ENCODE peak calls at places on chromosomes 7 and 10, in ten cellular contexts. One of them, this sample, is unnamed.

GRCh38 chr10:6036861-6037321 is 25.3 kb downstream of the IL2RA start:
- DNase-seq in left ventricle myocardium inferior: no peak
- DNase-seq in cardiac muscle cell: no peak
- DNase-seq in ovary: no peak
- DNase-seq in kidney: no peak
- DNase-seq in mucosa of descending colon: peak
- DNase-seq in vagina: peak
- DNase-seq in NB4: no peak
- DNase-seq in endothelial cell: no peak
- DNase-seq in endodermal cell: peak
- DNase-seq in this sample: no peak

GRCh38 chr7:31077484-31078362 is 25.6 kb downstream of the ADCYAP1R1 start:
- DNase-seq in left ventricle myocardium inferior: peak
- DNase-seq in cardiac muscle cell: no peak
- DNase-seq in ovary: no peak
- DNase-seq in kidney: peak
- DNase-seq in mucosa of descending colon: no peak
- DNase-seq in vagina: no peak
- DNase-seq in NB4: no peak
- DNase-seq in endothelial cell: no peak
- DNase-seq in endodermal cell: no peak
- DNase-seq in this sample: no peak

GRCh38 chr7:98227939-98228338 is 16.7 kb downstream of the BHLHA15 start:
- DNase-seq in left ventricle myocardium inferior: no peak
- DNase-seq in cardiac muscle cell: no peak
- DNase-seq in ovary: no peak
- DNase-seq in kidney: no peak
- DNase-seq in mucosa of descending colon: no peak
- DNase-seq in vagina: no peak
- DNase-seq in NB4: no peak
- DNase-seq in endothelial cell: no peak
- DNase-seq in endodermal cell: no peak
- DNase-seq in this sample: no peak

GRCh38 chr10:22620140-22620857 is 94.1 kb downstream of the PIP4K2A start:
- DNase-seq in left ventricle myocardium inferior: peak
- DNase-seq in cardiac muscle cell: no peak
- DNase-seq in ovary: peak
- DNase-seq in kidney: peak
- DNase-seq in mucosa of descending colon: peak
- DNase-seq in vagina: no peak
- DNase-seq in NB4: no peak
- DNase-seq in endothelial cell: no peak
- DNase-seq in endodermal cell: no peak
- DNase-seq in this sample: no peak

GRCh38 chr7:27901028-27901760 is 161.2 kb downstream of the TAX1BP1 start:
- DNase-seq in left ventricle myocardium inferior: no peak
- DNase-seq in cardiac muscle cell: peak
- DNase-seq in ovary: no peak
- DNase-seq in kidney: no peak
- DNase-seq in mucosa of descending colon: no peak
- DNase-seq in vagina: no peak
- DNase-seq in NB4: peak
- DNase-seq in endothelial cell: no peak
- DNase-seq in endodermal cell: no peak
- DNase-seq in this sample: no peak

GRCh38 chr7:17564678-17565209 is 266.3 kb downstream of the AHR start:
- DNase-seq in left ventricle myocardium inferior: no peak
- DNase-seq in cardiac muscle cell: no peak
- DNase-seq in ovary: no peak
- DNase-seq in kidney: no peak
- DNase-seq in mucosa of descending colon: no peak
- DNase-seq in vagina: no peak
- DNase-seq in NB4: peak
- DNase-seq in endothelial cell: no peak
- DNase-seq in endodermal cell: no peak
- DNase-seq in this sample: no peak

GRCh38 chr7:99002146-99002826 is 124.0 kb downstream of the TRRAP start:
- DNase-seq in left ventricle myocardium inferior: no peak
- DNase-seq in cardiac muscle cell: no peak
- DNase-seq in ovary: no peak
- DNase-seq in kidney: no peak
- DNase-seq in mucosa of descending colon: no peak
- DNase-seq in vagina: no peak
- DNase-seq in NB4: no peak
- DNase-seq in endothelial cell: no peak
- DNase-seq in endodermal cell: no peak
- DNase-seq in this sample: no peak

GRCh38 chr10:60957667-60958221 is 13.8 kb upstream of the RHOBTB1 start:
- DNase-seq in left ventricle myocardium inferior: no peak
- DNase-seq in cardiac muscle cell: no peak
- DNase-seq in ovary: no peak
- DNase-seq in kidney: no peak
- DNase-seq in mucosa of descending colon: no peak
- DNase-seq in vagina: no peak
- DNase-seq in NB4: no peak
- DNase-seq in endothelial cell: no peak
- DNase-seq in endodermal cell: no peak
- DNase-seq in this sample: no peak

GRCh38 chr10:373015-373414 is 237.8 kb downstream of the ZMYND11 start:
- DNase-seq in left ventricle myocardium inferior: no peak
- DNase-seq in cardiac muscle cell: no peak
- DNase-seq in ovary: no peak
- DNase-seq in kidney: no peak
- DNase-seq in mucosa of descending colon: no peak
- DNase-seq in vagina: no peak
- DNase-seq in NB4: no peak
- DNase-seq in endothelial cell: no peak
- DNase-seq in endodermal cell: no peak
- DNase-seq in this sample: no peak

GRCh38 chr7:5064391-5065106 is 18.9 kb downstream of the RBAK start:
- DNase-seq in left ventricle myocardium inferior: no peak
- DNase-seq in cardiac muscle cell: no peak
- DNase-seq in ovary: no peak
- DNase-seq in kidney: no peak
- DNase-seq in mucosa of descending colon: no peak
- DNase-seq in vagina: no peak
- DNase-seq in NB4: peak
- DNase-seq in endothelial cell: no peak
- DNase-seq in endodermal cell: no peak
- DNase-seq in this sample: no peak

GRCh38 chr7:42869131-42870020 is 42.5 kb downstream of the C7orf25 start:
- DNase-seq in left ventricle myocardium inferior: no peak
- DNase-seq in cardiac muscle cell: no peak
- DNase-seq in ovary: no peak
- DNase-seq in kidney: no peak
- DNase-seq in mucosa of descending colon: no peak
- DNase-seq in vagina: no peak
- DNase-seq in NB4: peak
- DNase-seq in endothelial cell: no peak
- DNase-seq in endodermal cell: no peak
- DNase-seq in this sample: no peak

GRCh38 chr10:113524120-113524519 is 28.7 kb upstream of the HABP2 start:
- DNase-seq in left ventricle myocardium inferior: no peak
- DNase-seq in cardiac muscle cell: no peak
- DNase-seq in ovary: no peak
- DNase-seq in kidney: no peak
- DNase-seq in mucosa of descending colon: no peak
- DNase-seq in vagina: no peak
- DNase-seq in NB4: peak
- DNase-seq in endothelial cell: no peak
- DNase-seq in endodermal cell: peak
- DNase-seq in this sample: no peak

GRCh38 chr7:80942261-80943041 is 23.6 kb upstream of the SEMA3C start:
- DNase-seq in left ventricle myocardium inferior: peak
- DNase-seq in cardiac muscle cell: peak
- DNase-seq in ovary: peak
- DNase-seq in kidney: peak
- DNase-seq in mucosa of descending colon: peak
- DNase-seq in vagina: no peak
- DNase-seq in NB4: peak
- DNase-seq in endothelial cell: no peak
- DNase-seq in endodermal cell: peak
- DNase-seq in this sample: peak

GRCh38 chr10:31101123-31101522 is 69.5 kb upstream of the ZNF438 start:
- DNase-seq in left ventricle myocardium inferior: no peak
- DNase-seq in cardiac muscle cell: no peak
- DNase-seq in ovary: no peak
- DNase-seq in kidney: peak
- DNase-seq in mucosa of descending colon: no peak
- DNase-seq in vagina: no peak
- DNase-seq in NB4: peak
- DNase-seq in endothelial cell: no peak
- DNase-seq in endodermal cell: no peak
- DNase-seq in this sample: no peak

GRCh38 chr7:71454981-71455380 is 323.0 kb downstream of the GALNT17 start:
- DNase-seq in left ventricle myocardium inferior: no peak
- DNase-seq in cardiac muscle cell: no peak
- DNase-seq in ovary: no peak
- DNase-seq in kidney: no peak
- DNase-seq in mucosa of descending colon: no peak
- DNase-seq in vagina: no peak
- DNase-seq in NB4: peak
- DNase-seq in endothelial cell: no peak
- DNase-seq in endodermal cell: no peak
- DNase-seq in this sample: no peak

GRCh38 chr10:124742418-124743187 is 1.6 kb downstream of the FAM53B start:
- DNase-seq in left ventricle myocardium inferior: no peak
- DNase-seq in cardiac muscle cell: peak
- DNase-seq in ovary: no peak
- DNase-seq in kidney: no peak
- DNase-seq in mucosa of descending colon: peak
- DNase-seq in vagina: no peak
- DNase-seq in NB4: peak
- DNase-seq in endothelial cell: peak
- DNase-seq in endodermal cell: peak
- DNase-seq in this sample: peak
- TF ChIP-seq CTCF in left ventricle myocardium inferior: peak
- TF ChIP-seq CTCF in cardiac muscle cell: peak
- TF ChIP-seq CTCF in ovary: no peak
- TF ChIP-seq CTCF in kidney: no peak
- TF ChIP-seq CTCF in mucosa of descending colon: no peak
- TF ChIP-seq CTCF in vagina: no peak
- TF ChIP-seq CTCF in NB4: peak
- TF ChIP-seq CTCF in endothelial cell: no peak
- TF ChIP-seq CTCF in endodermal cell: peak
- TF ChIP-seq CTCF in this sample: peak

GRCh38 chr10:43901302-43901701 is 252.6 kb upstream of the ZNF32 start:
- DNase-seq in left ventricle myocardium inferior: no peak
- DNase-seq in cardiac muscle cell: no peak
- DNase-seq in ovary: no peak
- DNase-seq in kidney: no peak
- DNase-seq in mucosa of descending colon: no peak
- DNase-seq in vagina: no peak
- DNase-seq in NB4: no peak
- DNase-seq in endothelial cell: no peak
- DNase-seq in endodermal cell: no peak
- DNase-seq in this sample: no peak
- TF ChIP-seq CTCF in left ventricle myocardium inferior: no peak
- TF ChIP-seq CTCF in cardiac muscle cell: peak
- TF ChIP-seq CTCF in ovary: no peak
- TF ChIP-seq CTCF in kidney: no peak
- TF ChIP-seq CTCF in mucosa of descending colon: no peak
- TF ChIP-seq CTCF in vagina: no peak
- TF ChIP-seq CTCF in NB4: no peak
- TF ChIP-seq CTCF in endothelial cell: no peak
- TF ChIP-seq CTCF in endodermal cell: peak
- TF ChIP-seq CTCF in this sample: peak

GRCh38 chr7:116934580-116934979 is 18.7 kb upstream of the ST7 start:
- DNase-seq in left ventricle myocardium inferior: no peak
- DNase-seq in cardiac muscle cell: no peak
- DNase-seq in ovary: no peak
- DNase-seq in kidney: no peak
- DNase-seq in mucosa of descending colon: no peak
- DNase-seq in vagina: no peak
- DNase-seq in NB4: no peak
- DNase-seq in endothelial cell: no peak
- DNase-seq in endodermal cell: no peak
- DNase-seq in this sample: no peak

GRCh38 chr7:116930156-116930913 is 23.0 kb upstream of the ST7 start:
- DNase-seq in left ventricle myocardium inferior: peak
- DNase-seq in cardiac muscle cell: peak
- DNase-seq in ovary: peak
- DNase-seq in kidney: peak
- DNase-seq in mucosa of descending colon: peak
- DNase-seq in vagina: no peak
- DNase-seq in NB4: peak
- DNase-seq in endothelial cell: peak
- DNase-seq in endodermal cell: peak
- DNase-seq in this sample: peak

GRCh38 chr7:116932566-116932965 is 20.7 kb upstream of the ST7 start:
- DNase-seq in left ventricle myocardium inferior: no peak
- DNase-seq in cardiac muscle cell: no peak
- DNase-seq in ovary: no peak
- DNase-seq in kidney: no peak
- DNase-seq in mucosa of descending colon: no peak
- DNase-seq in vagina: no peak
- DNase-seq in NB4: no peak
- DNase-seq in endothelial cell: no peak
- DNase-seq in endodermal cell: no peak
- DNase-seq in this sample: no peak

GRCh38 chr7:116929021-116929420 is 24.3 kb upstream of the ST7 start:
- DNase-seq in left ventricle myocardium inferior: no peak
- DNase-seq in cardiac muscle cell: no peak
- DNase-seq in ovary: no peak
- DNase-seq in kidney: no peak
- DNase-seq in mucosa of descending colon: no peak
- DNase-seq in vagina: no peak
- DNase-seq in NB4: no peak
- DNase-seq in endothelial cell: no peak
- DNase-seq in endodermal cell: no peak
- DNase-seq in this sample: no peak

GRCh38 chr7:116933465-116933864 is 19.8 kb upstream of the ST7 start:
- DNase-seq in left ventricle myocardium inferior: no peak
- DNase-seq in cardiac muscle cell: no peak
- DNase-seq in ovary: no peak
- DNase-seq in kidney: no peak
- DNase-seq in mucosa of descending colon: no peak
- DNase-seq in vagina: no peak
- DNase-seq in NB4: no peak
- DNase-seq in endothelial cell: no peak
- DNase-seq in endodermal cell: no peak
- DNase-seq in this sample: no peak
- TF ChIP-seq CTCF in left ventricle myocardium inferior: no peak
- TF ChIP-seq CTCF in cardiac muscle cell: no peak
- TF ChIP-seq CTCF in ovary: no peak
- TF ChIP-seq CTCF in kidney: no peak
- TF ChIP-seq CTCF in mucosa of descending colon: no peak
- TF ChIP-seq CTCF in vagina: no peak
- TF ChIP-seq CTCF in NB4: no peak
- TF ChIP-seq CTCF in endothelial cell: no peak
- TF ChIP-seq CTCF in endodermal cell: no peak
- TF ChIP-seq CTCF in this sample: no peak

DNA sequence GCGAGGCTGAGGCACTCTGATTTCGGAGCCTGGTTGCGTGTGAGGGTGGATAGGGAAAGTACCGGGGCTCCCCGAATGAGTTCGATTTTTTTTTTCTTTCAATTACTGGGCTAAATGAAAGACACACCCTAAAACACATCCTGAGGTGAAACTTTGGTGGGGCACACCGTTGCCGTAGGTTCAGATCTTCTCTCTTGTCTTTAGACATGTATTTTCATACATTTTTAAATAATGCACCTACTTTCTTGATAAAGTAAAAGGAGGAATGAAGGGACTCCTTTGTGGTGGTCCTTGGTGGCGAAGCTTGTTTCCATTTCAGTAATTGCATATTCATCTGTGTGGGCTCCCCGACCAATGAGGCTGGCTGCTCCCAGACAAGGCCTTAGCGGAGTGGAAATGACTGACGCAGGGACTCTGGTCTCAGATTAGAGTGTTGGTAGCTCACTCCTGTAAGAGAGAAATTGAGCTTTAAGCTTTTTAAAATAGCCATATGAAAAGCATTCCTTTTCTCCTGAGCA is 764 bp downstream of the CCSER2 start:
- DNase-seq in left ventricle myocardium inferior: no peak
- DNase-seq in cardiac muscle cell: peak
- DNase-seq in ovary: no peak
- DNase-seq in kidney: no peak
- DNase-seq in mucosa of descending colon: peak
- DNase-seq in vagina: no peak
- DNase-seq in NB4: peak
- DNase-seq in endothelial cell: peak
- DNase-seq in endodermal cell: peak
- DNase-seq in this sample: peak
- TF ChIP-seq CTCF in left ventricle myocardium inferior: no peak
- TF ChIP-seq CTCF in cardiac muscle cell: no peak
- TF ChIP-seq CTCF in ovary: no peak
- TF ChIP-seq CTCF in kidney: no peak
- TF ChIP-seq CTCF in mucosa of descending colon: no peak
- TF ChIP-seq CTCF in vagina: no peak
- TF ChIP-seq CTCF in NB4: no peak
- TF ChIP-seq CTCF in endothelial cell: no peak
- TF ChIP-seq CTCF in endodermal cell: no peak
- TF ChIP-seq CTCF in this sample: no peak